ENCODE peak calls at places on chromosomes 7 and 10, in eight cellular contexts. K, T, X, L, I, J, R and V are unnamed samples.

GRCh38 chr7:84455788-84456187 is 261.2 kb upstream of the SEMA3A start:
- DNase-seq in K (no peak), T (no peak), X (no peak), L (no peak), I (no peak), J (no peak), R (no peak), V (no peak)

GRCh38 chr7:92836489-92837213 is at the start of gene CDK6:
- DNase-seq in K (peak; percentile 56), T (peak; percentile 79), X (peak; percentile 85), L (peak; percentile 78), I (no peak), J (peak; percentile 81), R (peak; percentile 64), V (no peak)

GRCh38 chr10:3043512-3044368 is 23.6 kb upstream of the PFKP start:
- DNase-seq in K (peak; percentile 82), T (no peak), X (no peak), L (peak; percentile 77), I (no peak), J (peak; percentile 75), R (peak; percentile 66), V (no peak)

GRCh38 chr7:70208236-70209063 is 610.2 kb downstream of the AUTS2 start:
- DNase-seq in K (no peak), T (no peak), X (no peak), L (no peak), I (peak; percentile 16), J (no peak), R (peak; percentile 23), V (no peak)

GRCh38 chr10:69407621-69408301 is 9.0 kb downstream of the TACR2 start:
- DNase-seq in K (peak; percentile 58), T (no peak), X (no peak), L (no peak), I (no peak), J (no peak), R (peak; percentile 71), V (no peak)

GRCh38 chr10:128803790-128804189 is 663.3 kb upstream of the MGMT start:
- DNase-seq in K (no peak), T (no peak), X (no peak), L (no peak), I (no peak), J (no peak), R (no peak), V (no peak)

GRCh38 chr10:59709472-59710125 is at the start of gene SLC16A9:
- DNase-seq in K (peak; percentile 53), T (no peak), X (peak; percentile 73), L (peak; percentile 67), I (no peak), J (peak; percentile 84), R (peak; percentile 62), V (no peak)

GRCh38 chr7:140694592-140694991 is 1.9 kb upstream of the NDUFB2 start:
- DNase-seq in K (no peak), T (no peak), X (no peak), L (no peak), I (no peak), J (no peak), R (no peak), V (no peak)

GRCh38 chr10:1363466-1364121 is 307.4 kb downstream of the WDR37 start:
- DNase-seq in K (no peak), T (peak; percentile 65), X (peak; percentile 57), L (no peak), I (no peak), J (no peak), R (no peak), V (no peak)

GRCh38 chr7:67716729-67717128 is 720.1 kb downstream of the TYW1 start:
- DNase-seq in K (no peak), T (no peak), X (no peak), L (no peak), I (no peak), J (no peak), R (peak; percentile 39), V (no peak)

GRCh38 chr10:57972783-57973182 is 294.9 kb downstream of the IPMK start:
- DNase-seq in K (no peak), T (no peak), X (no peak), L (no peak), I (no peak), J (no peak), R (no peak), V (no peak)

GRCh38 chr7:57384380-57384779 is 65.6 kb upstream of the ZNF716 start:
- DNase-seq in K (no peak), T (no peak), X (no peak), L (no peak), I (no peak), J (no peak), R (no peak), V (no peak)

GRCh38 chr10:133378251-133379096 is 588 bp upstream of the PAOX start:
- DNase-seq in K (peak; percentile 48), T (no peak), X (peak; percentile 90), L (peak; percentile 81), I (no peak), J (peak; percentile 70), R (peak; percentile 69), V (peak; percentile 64)

GRCh38 chr7:127832592-127832991 is 180.6 kb downstream of the SND1 start:
- DNase-seq in K (no peak), T (no peak), X (no peak), L (no peak), I (no peak), J (no peak), R (no peak), V (no peak)

GRCh38 chr7:360454-361100 is 70.6 kb downstream of the FOXL3 start:
- DNase-seq in K (no peak), T (no peak), X (peak; percentile 41), L (peak; percentile 48), I (no peak), J (no peak), R (peak; percentile 29), V (peak; percentile 23)

GRCh38 chr7:13288516-13288915 is 601.1 kb downstream of the ARL4A start:
- DNase-seq in K (no peak), T (no peak), X (no peak), L (no peak), I (no peak), J (no peak), R (no peak), V (no peak)

GRCh38 chr7:27466703-27467102 is 196.0 kb downstream of the HIBADH start:
- DNase-seq in K (no peak), T (no peak), X (no peak), L (no peak), I (no peak), J (no peak), R (no peak), V (no peak)

GRCh38 chr7:130371059-130371458 is 9.2 kb upstream of the CPA1 start:
- DNase-seq in K (no peak), T (no peak), X (no peak), L (peak; percentile 86), I (no peak), J (no peak), R (no peak), V (no peak)

GRCh38 chr10:21754410-21755011 is 220.5 kb downstream of the MLLT10 start:
- DNase-seq in K (no peak), T (no peak), X (no peak), L (no peak), I (no peak), J (no peak), R (peak; percentile 76), V (no peak)

GRCh38 chr10:98030093-98030821 is at the start of gene CRTAC1:
- DNase-seq in K (peak; percentile 32), T (no peak), X (peak; percentile 92), L (peak; percentile 83), I (no peak), J (no peak), R (no peak), V (no peak)
- TF ChIP-seq CTCF in K (no peak), T (no peak), X (no peak), L (no peak), I (no peak), J (no peak), R (no peak), V (no peak)

GRCh38 chr7:10708447-10708846 is 265.2 kb upstream of the PHF14 start:
- DNase-seq in K (no peak), T (no peak), X (no peak), L (no peak), I (no peak), J (no peak), R (peak; percentile 49), V (no peak)
- TF ChIP-seq CTCF in K (no peak), T (no peak), X (no peak), L (no peak), I (no peak), J (peak; percentile 14), R (peak; percentile 12), V (no peak)

GRCh38 chr10:92419740-92420553 is 129.0 kb downstream of the MARCHF5 start:
- DNase-seq in K (no peak), T (peak; percentile 83), X (peak; percentile 75), L (peak; percentile 67), I (no peak), J (no peak), R (no peak), V (no peak)
- TF ChIP-seq CTCF in K (no peak), T (no peak), X (peak; percentile 40), L (no peak), I (peak; percentile 56), J (no peak), R (no peak), V (peak; percentile 32)

GRCh38 chr10:113069595-113069994 is 119.5 kb downstream of the TCF7L2 start:
- DNase-seq in K (no peak), T (no peak), X (no peak), L (no peak), I (no peak), J (no peak), R (no peak), V (no peak)
- TF ChIP-seq CTCF in K (no peak), T (no peak), X (no peak), L (no peak), I (no peak), J (no peak), R (no peak), V (no peak)